ENCODE peak calls at places on chromosomes 12 and 14, in seven cellular contexts. R, H, N, J, Y, L and T are unnamed samples. For H3K27me3, the result is how much of the 10 kb centered on the place peaks cover.

GRCh38 chr14:105395538-105395854 is 2.8 kb upstream of the TEX22 start:
- DNase-seq in R (no peak), H (no peak), N (no peak), J (no peak), Y (no peak), L (no peak), T (no peak)

GRCh38 chr12:11717533-11717961 is 68.1 kb downstream of the ETV6 start:
- DNase-seq in R (no peak), H (no peak), N (peak), J (no peak), Y (no peak), L (no peak), T (no peak)

GRCh38 chr12:133129368-133130037 is 571 bp downstream of the ZNF891 start:
- DNase-seq in R (no peak), H (no peak), N (peak), J (no peak), Y (no peak), L (peak), T (no peak)

GRCh38 chr12:47277972-47278448 is 198.3 kb upstream of the AMIGO2 start:
- DNase-seq in R (no peak), H (no peak), N (peak), J (peak), Y (no peak), L (no peak), T (no peak)

GRCh38 chr14:89509891-89510290 is 92.9 kb upstream of the FOXN3 start:
- DNase-seq in R (no peak), H (no peak), N (peak), J (no peak), Y (no peak), L (no peak), T (no peak)

GRCh38 chr14:62373889-62374394 is 611.7 kb downstream of the SNAPC1 start:
- DNase-seq in R (no peak), H (no peak), N (peak), J (no peak), Y (no peak), L (no peak), T (no peak)

GRCh38 chr12:77324763-77325468 is 259.5 kb upstream of the E2F7 start:
- DNase-seq in R (peak), H (peak), N (peak), J (peak), Y (peak), L (peak), T (peak)

GRCh38 chr12:68915055-68915454 is 17.9 kb downstream of the CPM start:
- DNase-seq in R (no peak), H (no peak), N (peak), J (no peak), Y (no peak), L (no peak), T (no peak)

GRCh38 chr12:126581655-126582054 is 1516.4 kb downstream of the AACS start:
- DNase-seq in R (no peak), H (no peak), N (no peak), J (no peak), Y (no peak), L (no peak), T (no peak)

GRCh38 chr14:32010561-32011188 is 66.4 kb upstream of the ARHGAP5 start:
- DNase-seq in R (no peak), H (no peak), N (peak), J (peak), Y (no peak), L (no peak), T (no peak)

GRCh38 chr12:98355933-98356332 is 159.5 kb upstream of the TMPO start:
- DNase-seq in R (no peak), H (no peak), N (no peak), J (no peak), Y (no peak), L (no peak), T (no peak)
- TF ChIP-seq POLR2A in R (no peak), H (no peak), N (no peak), J (no peak), Y (no peak), L (no peak), T (no peak)

GRCh38 chr12:52278530-52278929 is 4.1 kb downstream of the KRT86 start:
- DNase-seq in R (no peak), H (no peak), N (no peak), J (no peak), Y (no peak), L (no peak), T (no peak)
- H3K27me3 ChIP-seq in R (under half), H (under half), N (under half), J (under half), Y (under half), L (half or more), T (under half)

GRCh38 chr12:130333341-130333740 is 4.3 kb upstream of the PIWIL1 start:
- DNase-seq in R (no peak), H (no peak), N (no peak), J (no peak), Y (no peak), L (no peak), T (no peak)

GRCh38 chr12:130334399-130334798 is 3.3 kb upstream of the PIWIL1 start:
- DNase-seq in R (no peak), H (no peak), N (no peak), J (no peak), Y (no peak), L (no peak), T (no peak)

GRCh38 chr12:130334937-130335336 is 2.8 kb upstream of the PIWIL1 start:
- DNase-seq in R (no peak), H (no peak), N (no peak), J (no peak), Y (no peak), L (no peak), T (no peak)

GRCh38 chr12:130331146-130331545 is 6.5 kb upstream of the PIWIL1 start:
- DNase-seq in R (no peak), H (no peak), N (no peak), J (no peak), Y (no peak), L (no peak), T (no peak)

DNA sequence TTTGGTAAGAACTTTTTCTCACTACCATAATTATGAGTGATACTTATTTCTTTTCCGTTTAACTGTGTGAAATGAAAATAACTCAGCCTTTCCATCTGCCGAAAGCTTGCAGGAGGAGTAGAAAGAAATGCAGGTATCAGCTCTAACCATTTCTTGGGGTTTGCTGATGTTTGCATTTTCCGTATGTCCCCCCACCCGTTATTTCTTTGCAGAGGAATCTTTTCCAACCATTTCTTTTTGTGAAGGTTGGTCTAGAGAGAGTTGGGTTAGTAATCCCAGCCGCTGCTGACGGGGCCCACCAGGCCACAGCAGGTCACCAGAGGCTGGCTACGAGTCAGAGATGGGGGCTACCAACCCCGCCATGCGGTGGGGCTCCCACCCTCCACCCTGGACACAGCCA is 7.0 kb upstream of the PIWIL1 start:
- DNase-seq in R (no peak), H (no peak), N (no peak), J (no peak), Y (no peak), L (no peak), T (no peak)
- H3K4me3 ChIP-seq in R (no peak), H (no peak), N (no peak), J (no peak), Y (no peak), L (no peak), T (no peak)

DNA sequence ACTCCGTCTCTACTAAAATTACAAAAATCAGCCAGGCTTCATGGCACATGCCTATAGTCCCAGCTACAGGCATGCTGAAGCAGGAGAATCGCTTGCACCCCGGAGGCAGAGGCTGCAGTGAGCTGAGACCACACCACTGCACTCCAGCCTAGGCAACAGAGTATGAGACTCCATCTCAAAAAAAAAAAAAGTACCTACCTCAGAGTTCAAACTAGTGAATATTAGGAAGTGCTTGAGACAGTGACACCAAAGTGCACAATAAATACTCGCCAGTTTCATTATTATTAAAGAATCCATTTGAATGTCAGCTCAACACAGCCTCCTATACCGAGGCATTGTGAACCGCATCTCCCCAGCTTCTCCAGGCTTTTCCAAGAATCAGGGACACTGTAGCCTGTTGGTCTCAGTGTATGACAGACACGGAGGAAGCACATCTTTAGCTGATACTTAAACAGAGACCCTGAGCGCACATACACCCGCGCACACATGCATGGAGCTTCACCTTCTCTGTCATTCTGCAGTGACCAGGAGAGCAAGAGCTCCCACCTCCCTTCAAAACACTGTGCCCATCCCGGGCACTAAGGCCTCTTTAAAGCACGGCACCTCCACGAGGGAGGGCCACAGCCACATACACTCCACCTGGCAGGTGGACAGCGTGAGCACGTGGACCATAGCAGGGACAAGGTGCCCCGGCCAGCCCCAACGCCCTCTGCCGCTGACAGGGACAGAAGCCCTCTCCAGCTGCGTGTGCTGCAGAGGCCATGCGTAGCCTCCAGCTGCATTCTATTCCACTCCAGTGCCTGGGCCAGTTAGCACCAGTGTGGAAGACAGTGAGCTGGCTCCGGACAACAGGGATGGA is 5.2 kb downstream of the GAPDH start:
- DNase-seq in R (no peak), H (no peak), N (peak), J (no peak), Y (no peak), L (no peak), T (peak)
- TF ChIP-seq POLR2A in R (no peak), H (no peak), N (peak), J (no peak), Y (no peak), L (no peak), T (no peak)

DNA sequence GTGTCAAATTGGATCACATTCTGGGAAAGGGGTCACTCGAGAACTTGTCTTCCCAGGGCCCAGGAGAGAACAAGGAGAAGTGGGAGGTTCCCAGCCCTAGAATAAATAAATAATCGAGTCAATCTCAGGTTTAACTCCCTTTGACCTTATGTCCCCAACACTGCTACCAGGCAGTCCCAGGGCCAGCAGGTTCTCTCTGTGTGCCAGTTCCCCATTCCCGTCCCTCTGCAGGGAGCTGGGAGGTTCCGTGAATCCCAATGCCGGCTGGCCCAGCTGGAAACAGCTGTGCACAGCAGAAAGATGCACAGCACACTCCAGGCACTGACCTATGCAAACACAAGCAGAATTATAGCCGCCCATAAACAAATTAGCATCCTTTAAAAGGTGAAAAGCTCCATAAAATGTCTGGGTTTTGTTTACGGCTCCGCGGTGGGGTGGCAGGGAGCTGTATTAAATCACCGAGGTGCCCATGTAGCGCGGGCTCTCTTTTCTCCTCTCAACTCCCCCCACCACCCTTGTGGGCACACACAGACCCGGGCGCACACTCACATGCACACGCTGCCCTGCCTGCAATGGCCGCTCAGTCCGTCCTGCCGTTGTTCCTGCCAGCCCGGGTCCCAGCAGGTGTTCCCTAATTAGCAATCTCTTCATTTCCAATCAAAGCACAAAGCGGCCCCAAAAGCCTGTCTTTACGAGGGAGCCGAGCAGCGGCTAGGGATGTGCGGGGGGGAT is 46.6 kb upstream of the ESRRB start:
- DNase-seq in R (no peak), H (no peak), N (no peak), J (no peak), Y (no peak), L (no peak), T (no peak)
- H3K27me3 ChIP-seq in R (under half), H (under half), N (under half), J (under half), Y (under half), L (half or more), T (under half)

GRCh38 chr12:21911832-21912231 is 29.4 kb downstream of the ABCC9 start:
- DNase-seq in R (no peak), H (no peak), N (peak), J (no peak), Y (no peak), L (no peak), T (no peak)

GRCh38 chr12:21910642-21911041 is 30.6 kb downstream of the ABCC9 start:
- DNase-seq in R (no peak), H (no peak), N (no peak), J (no peak), Y (no peak), L (no peak), T (no peak)

GRCh38 chr12:21918456-21918855 is 22.8 kb downstream of the ABCC9 start:
- DNase-seq in R (no peak), H (no peak), N (no peak), J (no peak), Y (no peak), L (no peak), T (no peak)

GRCh38 chr12:21912318-21912717 is 28.9 kb downstream of the ABCC9 start:
- DNase-seq in R (no peak), H (no peak), N (peak), J (no peak), Y (no peak), L (no peak), T (no peak)

GRCh38 chr12:21913823-21914222 is 27.4 kb downstream of the ABCC9 start:
- DNase-seq in R (no peak), H (no peak), N (no peak), J (no peak), Y (no peak), L (no peak), T (no peak)
- H3K4me3 ChIP-seq in R (no peak), H (no peak), N (no peak), J (no peak), Y (no peak), L (no peak), T (no peak)

GRCh38 chr14:68241862-68242490 is 422.4 kb downstream of the RAD51B start:
- DNase-seq in R (no peak), H (no peak), N (no peak), J (no peak), Y (no peak), L (no peak), T (no peak)
- TF ChIP-seq POLR2A in R (no peak), H (no peak), N (no peak), J (no peak), Y (no peak), L (no peak), T (no peak)

DNA sequence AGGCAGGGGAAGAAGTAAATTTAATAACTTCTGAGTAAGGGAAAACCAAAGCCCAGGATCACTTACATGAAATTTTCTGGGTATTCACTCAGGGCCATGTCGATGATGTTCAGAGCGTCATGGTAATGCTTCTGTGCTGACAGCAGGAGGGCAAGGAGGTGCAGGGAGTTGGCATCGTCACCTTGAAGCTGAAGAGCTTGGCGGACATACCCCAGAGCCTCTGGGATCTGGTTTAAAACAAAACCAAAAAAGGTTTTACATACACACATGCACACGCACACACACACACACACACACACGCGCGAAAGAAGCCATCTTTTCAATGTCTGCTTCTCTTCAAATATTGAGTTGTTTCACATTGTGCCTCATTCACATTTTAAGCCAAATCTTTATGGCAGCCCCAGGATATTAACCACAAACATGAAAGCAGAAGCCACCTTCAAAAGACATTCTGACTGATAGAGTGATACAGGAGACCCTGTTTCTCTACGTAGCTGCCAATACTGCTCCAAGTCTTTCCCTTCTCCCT is 172.2 kb downstream of the TTC7B start:
- DNase-seq in R (no peak), H (no peak), N (no peak), J (no peak), Y (no peak), L (no peak), T (no peak)
- H3K27me3 ChIP-seq in R (under half), H (under half), N (under half), J (under half), Y (under half), L (under half), T (under half)